ENCODE peak calls at places on chromosomes 6 and 20, in seven cellular contexts. K is left lung, G is fibroblast of lung, W is tibial artery, E is cardiac muscle cell, M is psoas muscle, C is OCI-LY7. R is an unnamed sample.

GRCh38 chr6:146701632-146702031 is 102.9 kb downstream of the ADGB start:
- DNase-seq in C (no peak), M (no peak), G (no peak), W (no peak), K (no peak), E (no peak), R (no peak)

GRCh38 chr6:143691900-143692572 is 14.3 kb downstream of the PHACTR2 start:
- DNase-seq in C (no peak), W (no peak), E (no peak), K (no peak), M (no peak), G (peak; percentile 49), R (no peak)

GRCh38 chr6:99064769-99065168 is 117.0 kb upstream of the FBXL4 start:
- DNase-seq in K (no peak), W (no peak), C (no peak), M (no peak), G (no peak), E (no peak), R (no peak)

GRCh38 chr6:25279748-25280616 is 808 bp downstream of the CARMIL1 start:
- DNase-seq in G (no peak), W (peak; percentile 73), E (peak; percentile 50), K (no peak), C (peak; percentile 39), M (no peak), R (peak; percentile 65)

GRCh38 chr20:36318166-36318565 is 12.0 kb downstream of the DLGAP4 start:
- DNase-seq in M (no peak), K (no peak), G (no peak), W (no peak), C (no peak), E (no peak), R (no peak)

GRCh38 chr6:111874030-111874425 is 776 bp upstream of the FYN start:
- DNase-seq in W (no peak), M (peak; percentile 27), G (no peak), K (no peak), E (no peak), C (peak; percentile 65), R (peak; percentile 71)

GRCh38 chr6:48817714-48818113 is 645.3 kb downstream of the MMUT start:
- DNase-seq in C (no peak), K (no peak), M (no peak), E (no peak), G (peak; percentile 67), W (no peak), R (no peak)

GRCh38 chr6:71466362-71466761 is 177.8 kb downstream of the OGFRL1 start:
- DNase-seq in E (no peak), M (no peak), W (no peak), G (no peak), K (no peak), C (no peak), R (no peak)

GRCh38 chr20:37681384-37681977 is 12.3 kb upstream of the CTNNBL1 start:
- DNase-seq in K (no peak), G (no peak), M (no peak), W (no peak), C (no peak), E (peak; percentile 65), R (no peak)

GRCh38 chr6:70538364-70538763 is 28.4 kb upstream of the SDHAF4 start:
- DNase-seq in E (no peak), G (no peak), W (no peak), M (no peak), C (no peak), K (no peak), R (no peak)

GRCh38 chr6:142542704-142543233 is 241.0 kb downstream of the ADGRG6 start:
- DNase-seq in E (no peak), C (no peak), W (peak; percentile 72), G (peak; percentile 74), K (no peak), M (peak; percentile 54), R (peak; percentile 18)

GRCh38 chr6:161168281-161168891 is 105.5 kb downstream of the AGPAT4 start:
- DNase-seq in E (no peak), C (no peak), M (peak; percentile 57), W (no peak), K (no peak), G (peak; percentile 99), R (no peak)

GRCh38 chr20:57947421-57948176 is 237.8 kb upstream of the PMEPA1 start:
- DNase-seq in C (no peak), W (no peak), E (no peak), M (no peak), K (no peak), G (peak; percentile 13), R (no peak)

GRCh38 chr6:108518714-108519576 is 41.8 kb upstream of the FOXO3 start:
- DNase-seq in W (no peak), K (no peak), E (no peak), C (peak; percentile 43), G (peak; percentile 25), M (no peak), R (no peak)

GRCh38 chr6:128336436-128337095 is 183.8 kb downstream of the PTPRK start:
- DNase-seq in G (no peak), E (no peak), M (no peak), W (no peak), C (no peak), K (no peak), R (no peak)

GRCh38 chr6:5814116-5814515 is 192.6 kb downstream of the NRN1 start:
- DNase-seq in M (no peak), K (no peak), G (no peak), E (no peak), C (no peak), W (no peak), R (no peak)

GRCh38 chr20:37932074-37932473 is 29.1 kb downstream of the VSTM2L start:
- DNase-seq in M (no peak), W (no peak), C (no peak), E (no peak), G (no peak), K (no peak), R (no peak)

GRCh38 chr6:70110128-70111022 is 192.5 kb downstream of the COL9A1 start:
- DNase-seq in M (no peak), K (no peak), G (no peak), C (no peak), W (no peak), E (no peak), R (no peak)

DNA sequence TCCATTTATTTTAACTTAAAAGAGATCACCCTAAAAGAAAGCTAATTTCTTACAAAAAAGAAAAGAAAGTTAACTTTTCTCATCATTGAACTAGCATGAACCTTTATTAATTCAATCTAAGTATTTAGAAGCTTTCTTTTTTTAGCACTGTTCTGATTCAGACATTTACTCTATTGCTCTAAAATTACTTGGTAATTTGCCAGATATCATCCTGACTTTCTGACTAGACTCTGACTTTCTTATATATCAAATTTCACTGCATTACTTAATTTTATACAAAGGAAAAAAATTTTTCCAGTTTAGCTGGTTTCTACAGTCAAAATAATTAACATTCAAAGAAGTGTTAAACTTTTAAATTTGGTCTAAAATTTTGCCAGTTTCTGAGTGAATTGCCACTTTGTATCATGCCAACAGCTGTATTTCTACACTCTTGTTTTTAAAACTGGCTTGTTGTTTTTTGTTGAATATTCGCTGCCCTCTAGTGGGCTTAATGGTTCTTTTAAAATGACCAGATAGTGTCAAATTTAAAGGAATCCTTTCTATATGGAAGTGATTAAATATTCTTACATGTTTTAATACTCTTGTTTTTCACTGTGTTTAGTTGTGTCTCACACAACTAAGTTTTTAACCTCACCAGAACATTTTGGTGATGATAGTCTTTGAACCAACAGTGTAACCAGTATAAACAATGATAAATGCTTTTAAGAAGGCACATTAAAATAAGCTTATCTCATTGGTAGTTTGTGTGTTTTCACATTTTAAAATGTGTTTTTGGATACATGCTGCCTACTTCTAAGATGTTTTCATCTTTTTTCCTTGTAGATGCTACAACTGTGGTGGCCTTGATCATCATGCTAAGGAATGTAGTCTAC is 102.0 kb downstream of the POPDC3 start:
- DNase-seq in M (no peak), C (peak; percentile 35), K (no peak), W (no peak), E (peak; percentile 54), G (peak; percentile 70), R (no peak)
- TF ChIP-seq CTCF in M (peak; percentile 48), C (peak; percentile 84), K (no peak), W (peak; percentile 30), E (peak; percentile 49), G (peak; percentile 34), R (no peak)

GRCh38 chr20:50916934-50917333 is 14.3 kb downstream of the ADNP start:
- DNase-seq in W (no peak), M (no peak), E (no peak), G (no peak), K (no peak), C (no peak), R (no peak)

GRCh38 chr20:50921055-50921454 is 10.2 kb downstream of the ADNP start:
- DNase-seq in G (peak; percentile 43), M (no peak), K (no peak), E (no peak), W (no peak), C (no peak), R (no peak)

GRCh38 chr20:50919567-50919966 is 11.7 kb downstream of the ADNP start:
- DNase-seq in C (no peak), G (peak; percentile 68), K (no peak), M (peak; percentile 61), E (no peak), W (no peak), R (no peak)

GRCh38 chr20:50916257-50916656 is 15.0 kb downstream of the ADNP start:
- DNase-seq in M (no peak), K (no peak), G (peak; percentile 55), E (peak; percentile 78), W (no peak), C (no peak), R (no peak)

GRCh38 chr20:50918403-50918802 is 12.8 kb downstream of the ADNP start:
- DNase-seq in K (no peak), G (peak; percentile 83), E (no peak), W (no peak), C (no peak), M (no peak), R (no peak)
- H3K36me3 ChIP-seq in K (peaks cover 6% of the 10 kb centered on the region), G (no peaks in the 10 kb centered on the region), E (peaks cover 4% of the 10 kb centered on the region), W (no peaks in the 10 kb centered on the region), C (peaks cover 96% of the 10 kb centered on the region), M (no peaks in the 10 kb centered on the region), R (no peaks in the 10 kb centered on the region)

GRCh38 chr6:42958125-42958524 is 2.4 kb upstream of the GNMT start:
- DNase-seq in K (no peak), M (no peak), G (peak; percentile 18), C (no peak), E (no peak), W (no peak), R (no peak)
- TF ChIP-seq CTCF in K (no peak), M (no peak), G (no peak), C (no peak), E (no peak), W (no peak), R (peak; percentile 7)

GRCh38 chr6:43442935-43443334 is 12.4 kb downstream of the DLK2 start:
- DNase-seq in E (no peak), C (no peak), K (no peak), W (no peak), M (no peak), G (no peak), R (no peak)

GRCh38 chr6:43444036-43444435 is 11.3 kb downstream of the DLK2 start:
- DNase-seq in W (no peak), M (no peak), C (no peak), K (no peak), G (no peak), E (no peak), R (no peak)

GRCh38 chr6:43445576-43445975 is 9.8 kb downstream of the DLK2 start:
- DNase-seq in C (no peak), E (no peak), K (no peak), W (no peak), G (no peak), M (no peak), R (no peak)

GRCh38 chr6:43447604-43448003 is 7.7 kb downstream of the DLK2 start:
- DNase-seq in M (no peak), C (no peak), E (no peak), K (no peak), W (no peak), G (no peak), R (no peak)

GRCh38 chr6:43444601-43445000 is 10.7 kb downstream of the DLK2 start:
- DNase-seq in E (no peak), M (no peak), C (no peak), G (no peak), W (no peak), K (no peak), R (no peak)
- H3K36me3 ChIP-seq in E (peaks cover 9% of the 10 kb centered on the region), M (peaks cover 98% of the 10 kb centered on the region), C (peaks cover 41% of the 10 kb centered on the region), G (peaks cover 9% of the 10 kb centered on the region), W (peaks cover 99% of the 10 kb centered on the region), K (peaks cover 100% of the 10 kb centered on the region), R (no peaks in the 10 kb centered on the region)